ENCODE peak calls at places on chromosomes 13 and 19, in seven cellular contexts. W is prostate gland, R is nephron progenitor cell, I is AG04450, Y is A549, N is vagina, U is tibial artery. S is an unnamed sample.

GRCh38 chr19:480016-480855 is 16.1 kb upstream of the MADCAM1 start:
- DNase-seq in W (peak), R (peak), I (no peak), Y (peak), N (no peak), U (peak), S (no peak)

GRCh38 chr13:87769445-87769844 is 98.3 kb downstream of the SLITRK5 start:
- DNase-seq in W (no peak), R (no peak), I (no peak), Y (no peak), N (no peak), U (no peak), S (no peak)

GRCh38 chr13:41533676-41534075 is 76.3 kb downstream of the RGCC start:
- DNase-seq in W (no peak), R (no peak), I (no peak), Y (no peak), N (peak), U (peak), S (no peak)

GRCh38 chr13:40341501-40341900 is 324.9 kb downstream of the FOXO1 start:
- DNase-seq in W (no peak), R (no peak), I (no peak), Y (no peak), N (peak), U (no peak), S (no peak)

GRCh38 chr19:35122687-35123551 is 7.3 kb downstream of the FXYD3 start:
- DNase-seq in W (no peak), R (no peak), I (no peak), Y (no peak), N (no peak), U (no peak), S (no peak)

GRCh38 chr13:41458939-41459753 is 1.8 kb downstream of the RGCC start:
- DNase-seq in W (peak), R (no peak), I (no peak), Y (peak), N (no peak), U (peak), S (peak)

GRCh38 chr19:34416021-34416545 is 11.9 kb downstream of the PDCD2L start:
- DNase-seq in W (no peak), R (no peak), I (no peak), Y (no peak), N (no peak), U (peak), S (no peak)

GRCh38 chr13:21069561-21070004 is 8.2 kb upstream of the LATS2 start:
- DNase-seq in W (no peak), R (no peak), I (peak), Y (peak), N (no peak), U (no peak), S (no peak)

GRCh38 chr19:14150041-14150769 is 13.8 kb upstream of the ASF1B start:
- DNase-seq in W (no peak), R (no peak), I (no peak), Y (no peak), N (no peak), U (no peak), S (no peak)

GRCh38 chr19:35911790-35912189 is 3.7 kb upstream of the TYROBP start:
- DNase-seq in W (no peak), R (no peak), I (no peak), Y (peak), N (no peak), U (no peak), S (no peak)

GRCh38 chr19:19866599-19867248 is 1.0 kb downstream of the ZNF253 start:
- DNase-seq in W (no peak), R (peak), I (no peak), Y (no peak), N (no peak), U (no peak), S (peak)

GRCh38 chr13:50993371-50993770 is 83.8 kb downstream of the RNASEH2B start:
- DNase-seq in W (no peak), R (no peak), I (no peak), Y (no peak), N (no peak), U (no peak), S (no peak)

GRCh38 chr13:50990050-50990449 is 80.5 kb downstream of the RNASEH2B start:
- DNase-seq in W (no peak), R (no peak), I (no peak), Y (no peak), N (no peak), U (no peak), S (no peak)

GRCh38 chr13:50990540-50991506 is 81.2 kb downstream of the RNASEH2B start:
- DNase-seq in W (no peak), R (peak), I (peak), Y (no peak), N (no peak), U (no peak), S (no peak)

GRCh38 chr13:50991624-50992610 is 82.3 kb downstream of the RNASEH2B start:
- DNase-seq in W (no peak), R (peak), I (no peak), Y (no peak), N (no peak), U (no peak), S (peak)

DNA sequence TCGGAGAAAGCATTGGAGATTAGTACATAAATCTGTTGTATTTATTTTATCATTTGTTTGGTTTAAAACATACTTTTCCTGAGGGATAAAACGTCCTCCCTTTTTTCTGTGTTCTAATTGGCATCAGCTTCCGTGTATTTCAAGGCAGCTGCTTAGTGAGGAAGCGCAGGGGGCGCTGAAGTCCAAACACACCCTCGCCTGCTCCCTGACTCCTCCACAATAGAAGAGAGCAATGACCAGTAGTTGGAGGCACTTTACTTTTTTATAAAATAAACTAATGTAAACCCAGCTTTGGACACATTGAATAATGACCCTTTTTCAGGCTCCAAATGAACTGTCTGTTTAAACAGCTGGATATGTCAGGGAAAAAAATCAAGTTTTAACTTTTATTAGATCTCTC is 79.9 kb downstream of the RNASEH2B start:
- DNase-seq in W (no peak), R (peak), I (no peak), Y (peak), N (no peak), U (no peak), S (no peak)
- TF ChIP-seq CTCF in W (no peak), R (no peak), I (peak), Y (no peak), N (peak), U (peak), S (no peak)

GRCh38 chr13:95536629-95537241 is 15.8 kb upstream of the CLDN10 start:
- DNase-seq in W (no peak), R (no peak), I (no peak), Y (peak), N (no peak), U (no peak), S (no peak)
- TF ChIP-seq CTCF in W (no peak), R (peak), I (peak), Y (peak), N (peak), U (peak), S (peak)

GRCh38 chr13:49494645-49495044 is 1.1 kb upstream of the PHF11 start:
- DNase-seq in W (no peak), R (no peak), I (no peak), Y (no peak), N (no peak), U (no peak), S (no peak)

GRCh38 chr13:49497272-49497671 is 1.5 kb downstream of the PHF11 start:
- DNase-seq in W (no peak), R (no peak), I (no peak), Y (no peak), N (no peak), U (no peak), S (no peak)

GRCh38 chr13:49499889-49500660 is 4.3 kb downstream of the PHF11 start:
- DNase-seq in W (no peak), R (no peak), I (peak), Y (no peak), N (no peak), U (no peak), S (no peak)

GRCh38 chr13:49498211-49498610 is 2.5 kb downstream of the PHF11 start:
- DNase-seq in W (no peak), R (no peak), I (no peak), Y (no peak), N (no peak), U (no peak), S (no peak)

DNA sequence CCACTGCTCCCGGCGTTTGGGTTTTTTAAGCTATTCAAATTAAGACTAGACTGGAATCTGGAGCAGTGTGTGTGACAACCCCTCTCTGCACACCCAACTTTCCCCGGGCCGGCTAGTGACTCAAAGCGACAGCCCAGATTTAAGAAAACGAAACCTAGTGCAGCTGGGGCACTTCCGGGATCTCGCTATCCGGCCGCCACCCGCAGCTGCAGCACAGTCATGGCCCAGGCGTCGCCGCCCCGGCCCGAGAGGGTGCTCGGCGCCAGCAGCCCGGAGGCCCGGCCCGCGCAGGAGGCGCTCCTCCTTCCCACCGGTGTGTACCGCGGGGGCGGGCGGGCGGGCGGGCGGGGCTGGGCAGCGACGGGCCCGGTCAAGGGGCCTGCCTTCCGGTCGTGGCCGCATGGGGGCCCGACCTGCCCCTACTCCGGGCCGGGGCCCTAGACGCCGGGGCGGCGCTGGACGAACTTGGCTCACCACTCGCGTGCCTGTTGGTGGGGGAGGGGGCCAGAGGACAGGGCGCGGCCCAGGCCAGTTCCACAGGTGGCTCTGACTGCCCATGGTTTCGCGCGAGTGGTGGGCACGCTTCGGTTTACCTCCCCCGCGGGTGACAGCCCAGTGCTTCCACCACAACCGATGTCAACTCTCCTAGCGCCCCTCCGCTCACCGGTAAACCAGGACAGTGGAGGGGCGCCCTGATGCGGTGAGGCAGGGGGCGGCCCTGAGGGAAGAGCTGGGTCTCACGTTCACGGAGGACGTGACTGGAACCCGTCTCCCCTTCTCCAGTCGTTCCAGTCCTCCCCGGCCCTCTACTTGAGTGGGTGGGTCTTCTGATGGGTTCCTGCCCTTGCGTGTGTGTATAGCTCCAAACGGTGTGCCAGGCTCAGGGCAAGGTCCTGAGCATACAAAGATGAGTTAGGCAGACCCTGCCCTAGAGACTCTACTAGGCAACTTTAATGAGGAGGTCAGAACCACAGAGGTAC is at the start of gene PHF11:
- DNase-seq in W (peak), R (peak), I (no peak), Y (peak), N (no peak), U (peak), S (peak)
- TF ChIP-seq CTCF in W (no peak), R (no peak), I (no peak), Y (no peak), N (peak), U (no peak), S (no peak)

DNA sequence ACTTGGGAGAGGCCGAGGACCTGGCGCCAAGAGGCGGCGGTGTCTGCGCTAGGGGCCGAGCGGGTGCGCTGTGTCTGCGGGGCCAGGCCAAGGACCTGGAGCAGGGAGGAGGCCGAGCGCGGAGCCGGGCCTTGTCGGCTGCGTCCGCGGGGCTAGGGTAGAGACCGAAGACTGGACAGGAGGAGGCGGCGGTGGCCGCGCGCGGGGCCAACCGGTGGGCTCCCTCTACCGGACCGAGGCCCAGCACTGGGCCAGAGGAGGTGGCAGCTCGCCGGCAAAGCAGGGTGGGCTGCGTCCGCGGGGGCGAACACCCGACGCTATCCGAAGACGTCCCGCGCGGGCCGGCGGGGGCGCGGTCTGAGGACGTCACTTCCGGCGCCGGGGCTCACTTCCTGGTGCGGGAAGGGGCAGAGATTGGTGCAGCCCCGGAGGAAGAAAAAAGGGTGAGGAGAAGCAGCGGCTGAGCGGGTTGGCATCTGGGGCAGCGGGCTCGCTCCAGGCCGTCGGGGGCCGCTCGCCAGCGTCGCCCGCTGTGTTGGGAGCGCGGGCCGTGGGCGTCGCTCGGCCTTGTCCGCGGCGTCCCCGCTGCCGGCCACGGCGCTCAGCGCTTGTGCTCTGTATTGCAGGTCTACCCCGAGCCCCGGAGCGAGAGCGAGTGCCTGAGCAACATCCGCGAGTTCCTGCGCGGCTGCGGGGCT is 38.3 kb downstream of the ARHGEF7 start:
- DNase-seq in W (peak), R (peak), I (peak), Y (peak), N (peak), U (peak), S (peak)
- TF ChIP-seq CTCF in W (no peak), R (no peak), I (peak), Y (no peak), N (no peak), U (no peak), S (peak)

DNA sequence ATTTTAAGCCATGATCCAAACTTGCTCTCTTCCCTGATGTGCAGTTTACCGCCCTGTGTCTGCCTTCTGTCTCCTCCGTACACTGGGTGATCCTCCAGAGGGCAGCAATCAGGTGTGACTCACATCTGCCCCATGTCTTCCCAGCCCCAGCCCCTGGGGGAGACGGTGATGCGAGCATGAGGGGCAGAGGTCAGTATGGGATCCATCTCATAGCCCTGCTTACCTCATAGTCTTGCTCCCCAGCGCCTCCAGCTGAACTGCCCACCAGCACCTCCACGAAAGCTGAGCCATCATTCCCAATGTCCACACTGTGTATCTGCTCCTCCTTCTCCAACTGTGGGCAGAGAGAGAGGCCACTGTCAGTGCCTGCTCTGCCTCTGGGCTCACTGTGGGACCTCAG is 14.6 kb downstream of the XRCC1 start:
- DNase-seq in W (no peak), R (no peak), I (no peak), Y (peak), N (no peak), U (no peak), S (no peak)
- TF ChIP-seq CTCF in W (no peak), R (no peak), I (no peak), Y (peak), N (no peak), U (no peak), S (no peak)

GRCh38 chr13:28796938-28797257 is 23.2 kb upstream of the MTUS2 start:
- DNase-seq in W (no peak), R (no peak), I (no peak), Y (no peak), N (no peak), U (no peak), S (no peak)
- TF ChIP-seq CTCF in W (peak), R (no peak), I (no peak), Y (no peak), N (no peak), U (no peak), S (no peak)

DNA sequence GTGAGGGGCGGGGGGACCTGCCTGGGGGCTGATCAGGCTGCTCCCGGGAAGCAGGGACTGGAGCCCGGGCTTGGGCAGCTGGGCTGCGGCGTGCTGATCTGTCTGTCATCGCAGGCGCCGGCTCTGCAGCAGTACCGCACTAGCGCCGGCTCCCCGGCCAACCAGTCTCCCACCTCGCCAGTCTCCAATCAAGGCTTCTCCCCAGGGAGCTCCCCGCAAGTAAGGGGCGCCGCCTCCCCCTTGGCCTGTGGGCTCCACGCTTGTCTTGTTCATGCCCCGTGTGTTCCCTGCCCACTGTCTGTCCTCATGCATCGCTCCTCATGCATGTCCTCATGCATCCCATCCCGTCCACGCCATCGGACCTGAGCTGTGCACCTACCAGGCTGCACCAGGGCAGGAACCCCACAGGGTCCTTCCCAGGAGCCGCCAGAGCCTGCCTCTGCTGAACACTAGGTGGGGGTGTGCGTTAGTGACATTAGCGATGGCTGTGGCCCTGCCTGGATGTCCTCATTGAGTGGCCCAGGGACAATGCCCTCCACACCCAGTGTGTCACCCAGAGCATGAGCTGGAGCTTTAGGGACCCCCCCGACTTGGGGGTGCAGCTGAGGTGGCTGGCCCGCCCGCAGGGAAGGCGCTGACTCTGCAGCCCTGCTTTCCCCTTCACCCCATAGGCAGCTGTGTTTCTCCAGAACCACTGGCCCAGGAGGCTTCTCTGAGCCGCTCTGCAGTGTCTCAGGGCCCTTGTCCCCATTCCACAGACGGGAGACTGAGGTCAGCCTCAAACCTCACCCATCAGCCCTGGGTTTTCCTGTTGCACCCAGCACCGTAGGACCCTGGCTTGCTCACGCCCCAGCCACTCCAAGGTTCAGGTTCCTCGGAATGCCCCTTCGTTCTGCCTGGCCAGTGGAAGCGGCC is 19.5 kb downstream of the COMP start:
- DNase-seq in W (no peak), R (no peak), I (no peak), Y (no peak), N (no peak), U (no peak), S (no peak)
- TF ChIP-seq CTCF in W (no peak), R (peak), I (peak), Y (no peak), N (no peak), U (no peak), S (peak)

GRCh38 chr19:3220576-3220975 is 3.9 kb upstream of the CELF5 start:
- DNase-seq in W (no peak), R (no peak), I (no peak), Y (no peak), N (no peak), U (no peak), S (no peak)
- TF ChIP-seq CTCF in W (no peak), R (no peak), I (no peak), Y (no peak), N (no peak), U (no peak), S (no peak)

S was measured in GM13976.